ENCODE peak calls at places on chromosomes 11 and 22, in nine cellular contexts. A is ovary; W is PC-3; R is psoas muscle; K is body of pancreas; B is CD4-positive, alpha-beta T cell; U is pancreas; Q is right lobe of liver; P is endothelial cell of umbilical vein. Y is an unnamed sample.

GRCh38 chr22:38260760-38261477 is 11.9 kb downstream of the TMEM184B start:
- DNase-seq in Q (no peak), K (no peak), R (no peak), U (no peak), W (no peak), P (no peak), A (no peak), B (no peak), Y (no peak)

GRCh38 chr22:19707347-19708322 is 6.7 kb upstream of the SEPTIN5 start:
- DNase-seq in A (no peak), W (no peak), Q (no peak), U (no peak), K (no peak), P (no peak), B (no peak), R (peak; percentile 48), Y (no peak)

GRCh38 chr11:27553186-27553585 is 46.6 kb upstream of the LIN7C start:
- DNase-seq in B (no peak), A (no peak), W (no peak), P (no peak), R (no peak), Q (no peak), U (no peak), K (no peak), Y (peak; percentile 31)

GRCh38 chr11:123273616-123274015 is 78.6 kb upstream of the CLMP start:
- DNase-seq in W (no peak), U (no peak), B (no peak), R (no peak), A (no peak), Q (no peak), P (no peak), K (no peak), Y (no peak)

GRCh38 chr11:2097356-2097997 is 41.7 kb downstream of the IGF2 start:
- DNase-seq in W (peak; percentile 22), P (peak; percentile 86), B (no peak), A (peak; percentile 94), R (peak; percentile 85), K (peak; percentile 40), Q (no peak), U (peak; percentile 35), Y (no peak)

GRCh38 chr11:2377511-2378443 is 667 bp downstream of the CD81 start:
- DNase-seq in A (peak; percentile 73), K (peak; percentile 77), P (peak; percentile 58), Q (peak; percentile 72), W (peak; percentile 46), R (peak; percentile 83), B (peak; percentile 46), U (peak; percentile 65), Y (peak; percentile 68)

GRCh38 chr11:94376841-94377240 is 24.4 kb downstream of the GPR83 start:
- DNase-seq in U (no peak), P (no peak), Q (no peak), B (no peak), R (no peak), A (no peak), K (no peak), W (no peak), Y (no peak)

GRCh38 chr22:22030493-22031182 is 48.1 kb upstream of the TOP3B start:
- DNase-seq in P (peak; percentile 9), A (no peak), Q (no peak), R (peak; percentile 61), K (no peak), B (no peak), W (no peak), U (no peak), Y (no peak)

GRCh38 chr22:30426395-30427353 is 1.1 kb downstream of the MTFP1 start:
- DNase-seq in A (peak; percentile 59), K (peak; percentile 90), W (peak; percentile 89), R (peak; percentile 89), Q (peak; percentile 89), B (peak; percentile 73), U (peak; percentile 83), P (peak; percentile 90), Y (peak; percentile 84)

GRCh38 chr11:60763692-60764369 is 7.2 kb downstream of the MS4A15 start:
- DNase-seq in W (peak; percentile 60), K (no peak), A (no peak), U (no peak), Q (no peak), B (no peak), P (no peak), R (no peak), Y (no peak)

GRCh38 chr11:59810911-59811259 is 307 bp upstream of the MRPL16 start:
- DNase-seq in W (no peak), U (no peak), Q (no peak), K (no peak), A (no peak), B (no peak), R (no peak), P (no peak), Y (no peak)

GRCh38 chr11:85863855-85864254 is 8.7 kb downstream of the CCDC83 start:
- DNase-seq in A (no peak), R (no peak), W (no peak), Q (no peak), K (no peak), B (no peak), P (no peak), U (no peak), Y (no peak)

GRCh38 chr11:71456831-71457230 is 3.8 kb downstream of the NADSYN1 start:
- DNase-seq in A (no peak), B (no peak), P (no peak), Q (peak; percentile 46), W (no peak), R (peak; percentile 30), K (no peak), U (no peak), Y (no peak)

GRCh38 chr11:11843233-11843632 is 1.5 kb downstream of the USP47 start:
- DNase-seq in U (no peak), R (no peak), Q (no peak), A (no peak), K (no peak), W (peak; percentile 77), B (no peak), P (peak; percentile 77), Y (peak; percentile 57)

GRCh38 chr11:68827733-68828132 is 14.0 kb downstream of the CPT1A start:
- DNase-seq in W (no peak), Q (no peak), R (no peak), A (no peak), P (no peak), U (no peak), B (no peak), K (no peak), Y (no peak)

GRCh38 chr22:48423481-48423901 is 1404.2 kb downstream of the BRD1 start:
- DNase-seq in Q (peak; percentile 15), A (no peak), P (no peak), U (no peak), B (no peak), R (no peak), K (no peak), W (no peak), Y (no peak)
- TF ChIP-seq CTCF in Q (no peak), A (no peak), P (no peak), U (no peak), B (no peak), R (no peak), K (no peak), W (no peak), Y (no peak)

GRCh38 chr11:130802567-130802966 is 113.7 kb downstream of the SNX19 start:
- DNase-seq in U (no peak), W (no peak), R (no peak), P (no peak), A (no peak), Q (no peak), B (no peak), K (no peak), Y (no peak)
- H3K27ac ChIP-seq in U (no peak overlapping the region), W (peak overlapping the region; percentile 90), R (no peak overlapping the region), P (no peak overlapping the region), A (no peak overlapping the region), Q (no peak overlapping the region), B (no peak overlapping the region), K (no peak overlapping the region), Y (no peak overlapping the region)

GRCh38 chr22:27888310-27888709 is 30.7 kb downstream of the PITPNB start:
- DNase-seq in A (no peak), R (no peak), P (no peak), Q (no peak), U (no peak), W (no peak), B (no peak), K (no peak), Y (no peak)

GRCh38 chr22:27885977-27886842 is 32.8 kb downstream of the PITPNB start:
- DNase-seq in B (peak; percentile 26), R (no peak), K (peak; percentile 50), W (peak; percentile 50), P (peak; percentile 85), Q (no peak), U (no peak), A (no peak), Y (peak; percentile 37)

GRCh38 chr22:27883656-27884350 is 35.3 kb downstream of the PITPNB start:
- DNase-seq in K (no peak), W (no peak), R (no peak), A (no peak), Q (no peak), P (no peak), U (no peak), B (no peak), Y (no peak)

GRCh38 chr22:27892064-27892463 is 27.0 kb downstream of the PITPNB start:
- DNase-seq in R (no peak), Q (peak; percentile 63), P (no peak), A (no peak), B (no peak), U (no peak), W (no peak), K (no peak), Y (no peak)

DNA sequence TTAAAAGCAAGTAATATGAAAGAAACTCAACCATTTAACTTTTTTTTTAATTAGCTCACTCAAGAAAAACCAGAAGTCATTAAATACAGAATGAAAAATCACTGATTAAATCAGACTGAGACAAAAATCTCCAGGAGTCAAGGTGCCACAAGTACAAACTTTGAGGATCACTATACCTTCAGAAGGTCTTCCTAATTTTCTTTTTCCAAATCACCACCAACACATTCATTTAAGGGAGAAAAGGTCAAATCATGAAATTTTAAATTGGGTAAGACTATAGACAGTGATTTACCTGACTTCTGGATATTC is 32.3 kb downstream of the PITPNB start:
- DNase-seq in Q (no peak), R (no peak), U (no peak), K (no peak), P (no peak), W (no peak), A (no peak), B (no peak), Y (no peak)
- TF ChIP-seq CTCF in Q (no peak), R (no peak), U (no peak), K (no peak), P (no peak), W (peak; percentile 21), A (no peak), B (no peak), Y (peak; percentile 54)

DNA sequence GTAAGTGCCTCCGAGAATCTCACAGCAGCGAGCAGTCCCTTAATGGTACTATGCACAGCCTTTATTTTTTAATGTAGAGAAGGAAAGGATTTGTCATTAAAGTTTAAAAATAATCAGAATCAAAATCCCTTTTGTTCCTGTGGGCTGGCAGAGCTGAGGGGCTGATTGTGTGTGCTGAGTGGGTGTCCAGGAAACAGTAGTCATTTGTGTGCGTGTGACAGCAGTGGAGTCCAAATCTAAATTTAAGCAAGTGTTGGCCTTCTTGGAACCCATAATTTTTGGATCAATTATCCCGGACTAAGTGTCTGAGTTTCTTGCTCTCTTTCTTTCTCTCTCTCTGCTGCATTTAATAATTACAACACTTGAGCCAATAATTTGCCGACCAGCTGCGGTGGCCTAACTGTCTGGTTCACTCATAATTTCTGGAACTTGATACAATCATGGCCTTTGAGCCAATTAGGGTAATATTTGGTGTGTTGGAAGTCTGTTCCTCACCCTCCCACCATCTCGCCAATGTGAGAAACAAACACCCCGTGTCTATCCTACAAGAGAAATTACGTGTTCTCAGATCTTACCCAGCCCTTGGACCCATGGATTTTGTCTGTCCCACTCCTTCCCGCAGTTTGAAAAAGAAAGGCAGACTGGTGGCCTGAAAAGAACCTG is 528.0 kb downstream of the SOX6 start:
- DNase-seq in B (no peak), A (no peak), R (no peak), Q (no peak), U (no peak), K (no peak), W (no peak), P (no peak), Y (no peak)
- H3K27ac ChIP-seq in B (no peak overlapping the region), A (no peak overlapping the region), R (no peak overlapping the region), Q (no peak overlapping the region), U (peak overlapping the region; percentile 34), K (peak overlapping the region; percentile 5), W (no peak overlapping the region), P (no peak overlapping the region), Y (no peak overlapping the region)